ENCODE peak calls at places on chromosomes 1 and 21, in five cellular contexts. J is adrenal gland, V is HCT116, G is A549, K is prostate gland. S is an unnamed sample.

GRCh38 chr1:89894210-89894668 is 73.4 kb downstream of the LRRC8D start:
- DNase-seq in V (no peak), J (no peak), K (no peak), G (no peak), S (no peak)

GRCh38 chr21:43866233-43866632 is 1.2 kb downstream of the AGPAT3 start:
- DNase-seq in K (peak; percentile 55), V (no peak), J (peak; percentile 79), G (no peak), S (no peak)

GRCh38 chr1:8870118-8870517 is 8.4 kb downstream of the ENO1 start:
- DNase-seq in J (no peak), V (no peak), K (no peak), G (no peak), S (no peak)

GRCh38 chr1:201859424-201859823 is 29.3 kb upstream of the SHISA4 start:
- DNase-seq in V (no peak), J (no peak), K (no peak), G (no peak), S (no peak)

GRCh38 chr21:42336065-42336464 is 14.7 kb downstream of the TFF2 start:
- DNase-seq in V (no peak), G (no peak), K (no peak), J (peak; percentile 11), S (no peak)

GRCh38 chr1:173506437-173506836 is 29.3 kb downstream of the PRDX6 start:
- DNase-seq in V (peak; percentile 10), K (no peak), G (peak; percentile 20), J (no peak), S (no peak)

GRCh38 chr1:206792939-206793607 is 20.8 kb upstream of the IL10 start:
- DNase-seq in J (no peak), G (no peak), K (no peak), V (no peak), S (no peak)

GRCh38 chr1:12434174-12434573 is 183.8 kb downstream of the DHRS3 start:
- DNase-seq in G (no peak), J (no peak), V (peak; percentile 51), K (no peak), S (no peak)

GRCh38 chr1:114509596-114510234 is 1.3 kb downstream of the TRIM33 start:
- DNase-seq in K (no peak), G (no peak), J (no peak), V (no peak), S (no peak)

GRCh38 chr1:208844158-208844557 is 600.0 kb upstream of the PLXNA2 start:
- DNase-seq in V (no peak), G (no peak), J (no peak), K (no peak), S (no peak)

GRCh38 chr1:72283204-72284083 is 1.1 kb upstream of the NEGR1 start:
- DNase-seq in J (peak; percentile 87), G (no peak), V (no peak), K (peak; percentile 26), S (peak; percentile 85)

GRCh38 chr1:246753670-246754535 is 29.7 kb downstream of the SCCPDH start:
- DNase-seq in K (peak; percentile 44), G (peak; percentile 43), V (peak; percentile 52), J (peak; percentile 81), S (peak; percentile 47)

GRCh38 chr21:45078877-45079281 is 4.5 kb downstream of the ADARB1 start:
- DNase-seq in K (no peak), J (no peak), G (no peak), V (no peak), S (no peak)

GRCh38 chr1:185823471-185823870 is 89.3 kb downstream of the HMCN1 start:
- DNase-seq in J (no peak), K (no peak), V (no peak), G (no peak), S (no peak)

GRCh38 chr1:67004176-67004575 is 49.8 kb downstream of the SLC35D1 start:
- DNase-seq in K (no peak), J (no peak), G (no peak), V (no peak), S (no peak)

GRCh38 chr21:23003951-23004350 is 2005.7 kb downstream of the NCAM2 start:
- DNase-seq in J (no peak), G (no peak), V (no peak), K (no peak), S (no peak)

GRCh38 chr1:200039849-200040479 is 12.5 kb downstream of the NR5A2 start:
- DNase-seq in G (no peak), V (no peak), K (no peak), J (no peak), S (no peak)

GRCh38 chr1:154729598-154729997 is 121.6 kb upstream of the ADAR start:
- DNase-seq in V (no peak), J (no peak), G (no peak), K (no peak), S (no peak)

GRCh38 chr1:117268926-117269378 is 58.2 kb upstream of the VTCN1 start:
- DNase-seq in V (no peak), J (no peak), G (no peak), K (peak; percentile 64), S (no peak)

GRCh38 chr1:32241011-32241763 is 5.8 kb upstream of the FAM167B start:
- DNase-seq in V (no peak), G (peak; percentile 42), K (peak; percentile 41), J (peak; percentile 87), S (peak; percentile 78)

GRCh38 chr21:41487082-41487481 is 20.9 kb downstream of the TMPRSS2 start:
- DNase-seq in J (no peak), G (no peak), V (no peak), K (no peak), S (no peak)

DNA sequence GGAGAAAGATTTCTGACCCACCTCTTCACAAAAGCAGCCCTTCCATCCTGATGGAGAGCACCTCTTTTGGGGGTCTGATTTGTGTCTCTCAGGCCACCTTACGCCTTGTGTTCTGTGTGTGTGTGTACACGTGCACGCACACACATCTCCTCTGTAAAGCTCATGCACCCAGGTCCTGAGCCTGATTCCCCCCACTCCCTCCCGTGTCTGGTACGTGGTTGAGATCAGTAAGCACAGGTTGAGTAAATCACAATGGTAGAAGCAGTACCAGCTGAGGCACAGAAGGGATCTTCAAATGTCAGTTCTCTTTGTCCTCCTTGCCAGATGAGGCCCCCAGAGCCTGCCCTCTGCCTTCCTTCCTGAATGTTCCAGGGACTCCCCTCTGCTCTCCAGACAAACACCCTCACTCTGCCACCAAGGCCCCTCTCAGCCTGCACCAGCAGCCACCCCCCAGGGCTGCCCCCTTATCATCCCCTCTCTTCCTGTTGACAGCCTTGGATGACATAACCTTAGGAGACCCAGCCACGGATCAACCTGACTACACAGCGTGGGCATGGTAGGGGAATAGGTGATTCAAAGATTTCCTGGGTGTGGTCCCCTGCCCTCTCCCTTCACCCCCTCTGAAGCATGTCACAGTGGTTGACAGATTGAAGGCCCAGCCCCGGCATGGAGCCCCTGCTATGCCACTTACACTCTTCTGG is 112.8 kb downstream of the HIVEP3 start:
- DNase-seq in K (no peak), J (peak; percentile 30), V (no peak), G (no peak), S (no peak)
- H3K4me1 ChIP-seq in K (no peaks in the 10 kb centered on the region), J (peaks cover 18% of the 10 kb centered on the region), V (peaks cover 7% of the 10 kb centered on the region), G (no peaks in the 10 kb centered on the region), S (peaks cover 12% of the 10 kb centered on the region)

DNA sequence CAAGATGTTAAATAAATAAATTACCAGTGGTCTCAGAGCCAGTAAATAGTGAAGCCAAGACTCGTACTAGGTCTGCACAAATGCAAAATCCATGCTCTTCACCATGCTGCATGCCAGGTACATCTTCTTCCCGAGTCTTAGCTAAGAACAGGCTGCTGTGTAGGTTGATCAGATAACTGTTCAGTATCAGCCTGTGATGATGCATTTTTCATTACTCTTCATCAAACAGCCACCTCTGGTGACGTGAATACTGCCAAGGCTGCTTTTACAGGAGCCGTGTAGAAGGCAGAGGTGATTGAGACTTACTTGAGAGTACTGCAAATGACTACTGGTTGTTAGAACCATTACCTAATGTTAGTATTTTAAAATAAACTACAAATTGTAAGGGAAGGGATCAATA is 39.3 kb upstream of the HOOK1 start:
- DNase-seq in J (no peak), G (no peak), K (no peak), V (no peak), S (no peak)
- TF ChIP-seq POLR2A in J (no peak), G (no peak), K (no peak), V (no peak), S (no peak)

DNA sequence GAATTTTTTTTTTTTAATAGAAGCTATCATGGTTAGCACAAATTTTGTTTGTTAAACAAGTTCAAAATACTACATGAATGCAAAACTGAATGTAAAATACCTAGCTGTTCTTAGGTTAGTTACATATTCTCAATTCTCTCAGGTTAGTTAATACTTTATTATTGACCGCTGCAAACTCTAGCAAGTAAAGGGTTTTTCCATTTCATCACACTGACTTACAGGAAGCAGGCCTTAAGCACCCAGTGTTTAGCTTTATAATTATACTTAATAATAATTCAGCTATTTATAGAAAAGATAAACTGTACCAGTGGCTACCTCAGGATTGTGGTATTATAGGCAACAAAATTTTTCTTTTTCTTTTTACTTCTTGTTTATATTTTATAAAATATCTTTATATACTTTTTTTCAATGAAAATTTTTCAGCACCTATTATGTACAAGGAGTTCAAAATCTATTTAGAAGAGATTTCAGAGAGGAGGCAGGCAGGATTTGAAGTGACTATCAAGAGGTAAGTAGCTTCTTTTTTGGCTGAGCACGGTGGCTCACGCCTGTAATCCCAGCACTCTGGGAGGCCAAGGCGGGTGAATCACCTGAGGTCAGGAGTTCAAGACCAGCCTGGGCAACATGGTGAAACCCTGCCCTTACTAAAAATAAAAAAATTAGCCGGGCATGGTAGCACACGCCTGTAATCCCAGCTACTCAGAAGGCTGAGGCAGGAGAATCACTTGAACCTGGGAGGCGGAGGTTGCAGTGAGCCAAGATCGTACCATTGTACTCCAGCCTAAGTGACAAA is 17.9 kb downstream of the PLPP3 start:
- DNase-seq in G (no peak), K (no peak), J (no peak), V (no peak), S (no peak)
- H3K4me1 ChIP-seq in G (peaks cover 42% of the 10 kb centered on the region), K (no peaks in the 10 kb centered on the region), J (peaks cover 41% of the 10 kb centered on the region), V (no peaks in the 10 kb centered on the region), S (peaks cover 69% of the 10 kb centered on the region)

DNA sequence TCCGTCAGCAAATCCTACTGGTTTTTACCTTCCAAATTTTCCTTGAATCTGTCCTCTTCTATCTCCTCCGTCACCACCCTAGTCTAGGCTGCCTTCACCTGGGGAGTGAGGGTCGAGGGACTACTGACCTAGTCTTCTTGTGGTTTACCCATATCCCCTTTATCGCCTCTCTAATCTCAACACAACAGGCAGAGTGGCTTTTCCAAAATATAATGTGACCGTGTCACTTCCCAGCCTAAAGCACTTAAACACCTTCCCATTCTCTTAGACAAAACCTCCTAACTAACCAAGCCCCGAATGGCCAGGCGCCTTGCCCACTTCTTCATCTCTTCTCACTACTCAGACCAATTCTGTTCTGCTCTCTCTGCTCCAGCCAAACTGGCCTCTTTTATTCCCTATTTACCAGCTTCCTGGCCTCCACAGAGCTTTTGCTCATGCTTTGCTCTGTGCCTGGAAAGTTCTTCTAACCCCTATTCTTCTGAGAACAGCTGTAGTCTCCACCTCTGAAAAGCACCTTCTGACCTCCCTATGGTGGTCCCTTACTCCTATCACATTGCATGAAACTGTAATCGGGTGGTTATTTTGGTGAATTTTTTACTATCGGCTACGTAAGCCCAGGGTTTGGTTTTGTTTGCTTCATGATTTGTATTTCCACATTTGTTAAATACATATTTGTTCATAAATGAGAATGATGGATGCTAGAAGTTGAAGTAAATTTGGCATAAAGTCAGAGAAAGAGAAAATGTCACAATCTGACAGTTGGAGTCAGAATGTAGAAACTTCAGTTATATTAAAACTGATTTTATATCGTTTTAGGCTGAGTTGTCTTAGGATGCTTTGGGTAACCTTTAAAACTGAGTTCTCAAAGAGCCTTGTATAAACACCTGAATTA is 1.2 kb upstream of the NBPF1 start:
- DNase-seq in J (peak; percentile 68), G (no peak), V (no peak), K (peak; percentile 16), S (peak; percentile 14)
- TF ChIP-seq POLR2A in J (no peak), G (no peak), V (no peak), K (no peak), S (no peak)

GRCh38 chr1:168535536-168535935 is 8.3 kb downstream of the XCL2 start:
- DNase-seq in V (no peak), J (no peak), G (no peak), K (no peak), S (no peak)
- H3K4me1 ChIP-seq in V (no peaks in the 10 kb centered on the region), J (no peaks in the 10 kb centered on the region), G (no peaks in the 10 kb centered on the region), K (no peaks in the 10 kb centered on the region), S (no peaks in the 10 kb centered on the region)

GRCh38 chr1:59474496-59474895 is 177.6 kb downstream of the FGGY start:
- DNase-seq in V (no peak), K (no peak), J (no peak), G (no peak), S (no peak)
- TF ChIP-seq POLR2A in V (no peak), K (no peak), J (no peak), G (no peak), S (no peak)

S was measured in heart left ventricle.